ENCODE peak calls at places on chromosomes 5 and 9, in ten cellular contexts. H is astrocyte of the spinal cord; W is astrocyte; R is CD8-positive, alpha-beta T cell; E is GM23338; X is spleen; K is RWPE1; F is AG10803; D is neural crest cell; Q is BJ. U is an unnamed sample.
A peak's percentile ranks its signal among the peaks of the same experiment; 100 is the strongest.

GRCh38 chr5:16411235-16411634 is 54.4 kb downstream of the ZNF622 start:
- DNase-seq in H (no peak), W (peak; percentile 12), R (no peak), E (no peak), X (no peak), K (no peak), F (peak; percentile 50), D (no peak), Q (no peak), U (no peak)

GRCh38 chr9:124477211-124478013 is 27.2 kb downstream of the ADGRD2 start:
- DNase-seq in H (no peak), W (no peak), R (no peak), E (peak; percentile 64), X (no peak), K (no peak), F (no peak), D (peak; percentile 39), Q (no peak), U (no peak)

GRCh38 chr9:125258832-125259534 is 2.6 kb upstream of the GAPVD1 start:
- DNase-seq in H (no peak), W (no peak), R (no peak), E (no peak), X (no peak), K (no peak), F (no peak), D (no peak), Q (no peak), U (no peak)

GRCh38 chr5:117623042-117623815 is 1048.6 kb upstream of the SEMA6A start:
- DNase-seq in H (peak; percentile 13), W (no peak), R (no peak), E (no peak), X (no peak), K (peak; percentile 4), F (no peak), D (no peak), Q (peak; percentile 10), U (no peak)

GRCh38 chr9:126965541-126966428 is 51.2 kb downstream of the RALGPS1 start:
- DNase-seq in H (peak; percentile 59), W (peak; percentile 18), R (peak; percentile 69), E (peak; percentile 74), X (no peak), K (peak; percentile 87), F (peak; percentile 58), D (peak; percentile 39), Q (no peak), U (peak; percentile 37)

GRCh38 chr9:133377721-133378216 is 1.6 kb downstream of the STKLD1 start:
- DNase-seq in H (no peak), W (no peak), R (no peak), E (no peak), X (no peak), K (no peak), F (peak; percentile 92), D (no peak), Q (no peak), U (no peak)

GRCh38 chr9:124220551-124221451 is 36.9 kb upstream of the NEK6 start:
- DNase-seq in H (peak; percentile 19), W (peak; percentile 45), R (no peak), E (no peak), X (peak; percentile 57), K (peak; percentile 49), F (peak; percentile 44), D (no peak), Q (no peak), U (no peak)

GRCh38 chr5:78050888-78051287 is 243.6 kb downstream of the AP3B1 start:
- DNase-seq in H (peak; percentile 53), W (peak; percentile 68), R (no peak), E (no peak), X (no peak), K (no peak), F (peak; percentile 46), D (no peak), Q (peak; percentile 25), U (no peak)

GRCh38 chr5:177553671-177554429 is 513 bp downstream of the FAM193B start:
- DNase-seq in H (no peak), W (no peak), R (peak; percentile 67), E (peak; percentile 42), X (peak; percentile 92), K (peak; percentile 76), F (no peak), D (peak; percentile 32), Q (no peak), U (no peak)

GRCh38 chr5:177552839-177553455 is 1.4 kb downstream of the FAM193B start:
- DNase-seq in H (no peak), W (no peak), R (no peak), E (peak; percentile 48), X (peak; percentile 79), K (peak; percentile 35), F (peak; percentile 28), D (peak; percentile 12), Q (no peak), U (no peak)

GRCh38 chr5:177555228-177555627 is 865 bp upstream of the FAM193B start:
- DNase-seq in H (no peak), W (no peak), R (no peak), E (no peak), X (no peak), K (no peak), F (no peak), D (no peak), Q (no peak), U (no peak)

GRCh38 chr5:177555665-177556064 is 1.3 kb upstream of the FAM193B start:
- DNase-seq in H (no peak), W (no peak), R (no peak), E (no peak), X (no peak), K (no peak), F (no peak), D (no peak), Q (no peak), U (no peak)

DNA sequence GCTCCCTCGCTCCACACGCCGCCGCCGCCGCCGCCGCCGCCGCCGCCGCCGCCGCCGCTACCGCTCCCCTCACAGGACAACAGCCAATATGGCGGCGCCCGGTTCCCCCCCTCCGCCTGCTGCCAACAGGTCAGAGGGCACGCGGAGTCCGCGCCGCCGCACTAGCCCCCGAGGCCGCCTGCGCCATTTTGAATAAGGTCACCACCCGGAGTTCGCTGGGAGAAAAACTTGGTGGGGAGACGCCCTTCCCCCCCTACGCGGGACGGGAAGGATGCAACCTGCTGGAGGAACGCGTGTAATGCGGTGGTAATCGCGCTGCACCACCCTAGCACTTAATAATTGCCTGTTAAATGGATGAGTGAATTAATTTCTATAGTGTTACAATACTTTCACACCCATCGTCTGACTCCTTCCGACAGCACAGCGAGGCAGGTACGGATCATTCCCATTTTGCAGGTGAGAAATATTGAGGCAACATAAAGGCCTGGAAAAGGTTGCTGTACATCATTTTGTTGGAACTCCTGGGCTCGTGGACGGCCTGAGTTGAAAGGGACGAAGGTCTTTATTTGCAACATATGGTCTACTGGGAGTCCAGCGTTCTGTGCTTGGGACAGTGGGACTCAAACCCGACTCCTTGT is at the start of gene FAM193B:
- DNase-seq in H (peak; percentile 91), W (peak; percentile 70), R (peak; percentile 97), E (peak; percentile 98), X (peak; percentile 98), K (peak; percentile 99), F (peak; percentile 85), D (peak; percentile 95), Q (peak; percentile 49), U (peak; percentile 69)
- TF ChIP-seq CTCF in H (peak; percentile 15), W (peak; percentile 5), R (no peak), E (peak; percentile 35), X (peak; percentile 34), K (peak; percentile 45), F (peak; percentile 38), D (peak; percentile 54), Q (peak; percentile 50), U (peak; percentile 12)

DNA sequence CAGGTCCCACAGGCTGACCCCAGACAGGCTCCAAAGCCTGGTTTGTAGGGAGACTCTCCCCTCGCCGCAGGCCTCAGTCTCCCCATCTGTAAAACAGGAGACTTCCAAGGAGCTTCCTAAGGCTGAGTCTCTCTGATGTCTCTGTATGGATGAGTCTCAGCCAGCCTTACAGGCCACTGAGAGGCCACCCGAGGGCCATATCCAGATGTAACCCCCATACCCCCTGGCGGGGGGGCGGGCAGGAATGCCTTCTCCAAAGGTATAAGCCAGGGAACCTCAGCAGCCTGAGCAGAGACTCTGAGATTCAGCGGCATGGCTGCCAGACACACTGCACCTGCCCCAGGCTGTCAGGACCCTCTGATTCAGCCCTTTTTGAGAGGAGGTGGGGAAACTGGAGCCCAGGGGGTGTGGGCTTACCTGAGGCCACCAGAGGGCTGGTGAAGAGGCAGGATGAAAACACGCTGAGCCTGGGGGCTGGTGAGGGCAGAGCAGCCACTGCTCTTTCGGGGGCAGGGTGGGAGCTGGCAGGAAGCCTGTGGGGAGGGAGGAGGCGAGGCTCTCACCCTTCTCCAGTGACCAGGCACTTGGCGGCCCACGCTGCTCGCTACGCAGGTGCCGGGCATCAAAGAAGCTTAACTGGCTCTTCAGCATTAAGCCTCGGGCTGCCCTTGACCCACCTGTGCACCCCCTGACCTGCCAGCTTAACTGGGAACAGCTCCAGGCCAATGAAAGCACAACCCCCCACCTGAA is 5.5 kb upstream of the SUSD3 start:
- DNase-seq in H (no peak), W (no peak), R (no peak), E (peak; percentile 74), X (no peak), K (no peak), F (no peak), D (no peak), Q (no peak), U (no peak)
- TF ChIP-seq CTCF in H (no peak), W (no peak), R (no peak), E (peak; percentile 26), X (no peak), K (no peak), F (no peak), D (peak; percentile 35), Q (no peak), U (no peak)

GRCh38 chr5:137867664-137868063 is at the start of gene MYOT:
- DNase-seq in H (no peak), W (no peak), R (no peak), E (no peak), X (no peak), K (no peak), F (no peak), D (no peak), Q (no peak), U (no peak)

GRCh38 chr5:137876101-137876500 is 8.4 kb downstream of the MYOT start:
- DNase-seq in H (no peak), W (no peak), R (no peak), E (no peak), X (no peak), K (no peak), F (no peak), D (no peak), Q (no peak), U (no peak)

GRCh38 chr5:137870647-137871339 is 3.1 kb downstream of the MYOT start:
- DNase-seq in H (no peak), W (no peak), R (no peak), E (no peak), X (no peak), K (no peak), F (no peak), D (no peak), Q (no peak), U (no peak)

GRCh38 chr5:137871571-137871970 is 3.9 kb downstream of the MYOT start:
- DNase-seq in H (no peak), W (no peak), R (no peak), E (no peak), X (no peak), K (no peak), F (no peak), D (no peak), Q (no peak), U (no peak)

DNA sequence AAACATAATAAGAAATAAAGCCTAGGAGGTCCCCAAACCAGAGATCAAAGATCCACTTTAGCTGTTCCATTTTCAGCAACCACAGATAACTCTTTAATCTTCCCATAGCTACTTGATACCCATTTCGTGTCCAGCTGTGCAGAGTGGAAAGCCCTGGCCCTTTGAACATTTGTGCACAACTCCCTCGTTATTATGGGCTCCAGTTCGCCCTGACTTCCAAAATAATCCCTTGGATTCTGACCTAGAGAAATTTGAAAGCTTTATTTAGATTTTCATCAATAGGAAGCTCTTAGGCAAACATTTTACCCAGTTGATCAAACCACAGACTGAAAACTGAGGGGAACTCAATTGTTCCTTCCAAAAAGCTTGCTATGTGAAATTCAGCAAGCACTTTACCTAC is 4.8 kb downstream of the MYOT start:
- DNase-seq in H (no peak), W (no peak), R (no peak), E (no peak), X (no peak), K (no peak), F (no peak), D (no peak), Q (no peak), U (no peak)
- TF ChIP-seq CTCF in H (no peak), W (no peak), R (no peak), E (no peak), X (no peak), K (no peak), F (no peak), D (no peak), Q (no peak), U (no peak)

GRCh38 chr9:135804588-135805421 is 102.5 kb downstream of the CAMSAP1 start:
- DNase-seq in H (peak; percentile 26), W (peak; percentile 38), R (no peak), E (peak; percentile 65), X (no peak), K (no peak), F (peak; percentile 15), D (no peak), Q (no peak), U (no peak)
- TF ChIP-seq CTCF in H (peak; percentile 20), W (no peak), R (no peak), E (peak; percentile 41), X (no peak), K (no peak), F (no peak), D (no peak), Q (peak; percentile 3), U (no peak)

U was measured in AG09319.